ENCODE peak calls at places on chromosomes 12 and 14, in nine cellular contexts. X, M, Y, F, L, N, E, A and U are unnamed samples.

GRCh38 chr14:70425349-70425748 is 8.5 kb upstream of the SYNJ2BP start:
- DNase-seq in X (no peak), M (no peak), Y (no peak), F (no peak), L (peak; percentile 21), N (no peak), E (no peak), A (no peak), U (no peak)

GRCh38 chr12:113870890-113871289 is 95.2 kb downstream of the RBM19 start:
- DNase-seq in X (peak; percentile 27), M (no peak), Y (no peak), F (no peak), L (no peak), N (no peak), E (no peak), A (no peak), U (no peak)

GRCh38 chr14:99271951-99272668 is at the start of gene BCL11B:
- DNase-seq in X (peak; percentile 68), M (peak; percentile 82), Y (peak; percentile 46), F (peak; percentile 23), L (peak; percentile 99), N (peak; percentile 88), E (peak; percentile 82), A (peak; percentile 29), U (no peak)

GRCh38 chr12:14283489-14284144 is 81.9 kb upstream of the ATF7IP start:
- DNase-seq in X (no peak), M (no peak), Y (no peak), F (no peak), L (peak; percentile 40), N (no peak), E (no peak), A (no peak), U (no peak)

GRCh38 chr12:49231881-49232650 is 32.8 kb upstream of the TUBA1C start:
- DNase-seq in X (no peak), M (no peak), Y (no peak), F (no peak), L (peak; percentile 31), N (no peak), E (no peak), A (no peak), U (no peak)

GRCh38 chr12:98504368-98504617 is 11.1 kb upstream of the TMPO start:
- DNase-seq in X (no peak), M (no peak), Y (no peak), F (no peak), L (no peak), N (no peak), E (no peak), A (no peak), U (no peak)

GRCh38 chr14:70935135-70935534 is 27.9 kb downstream of the PCNX1 start:
- DNase-seq in X (no peak), M (no peak), Y (no peak), F (no peak), L (no peak), N (no peak), E (no peak), A (no peak), U (no peak)

GRCh38 chr12:21434704-21435103 is 2.8 kb upstream of the PYROXD1 start:
- DNase-seq in X (no peak), M (no peak), Y (no peak), F (no peak), L (no peak), N (no peak), E (no peak), A (no peak), U (no peak)

GRCh38 chr12:99005601-99006000 is 360.5 kb downstream of the APAF1 start:
- DNase-seq in X (no peak), M (no peak), Y (no peak), F (no peak), L (no peak), N (no peak), E (no peak), A (no peak), U (no peak)

GRCh38 chr12:106445981-106446380 is 88.4 kb downstream of the POLR3B start:
- DNase-seq in X (no peak), M (no peak), Y (no peak), F (no peak), L (peak; percentile 40), N (no peak), E (no peak), A (no peak), U (no peak)

GRCh38 chr14:104545151-104545931 is 34.2 kb upstream of the C14orf180 start:
- DNase-seq in X (no peak), M (no peak), Y (no peak), F (no peak), L (peak; percentile 49), N (no peak), E (no peak), A (no peak), U (peak; percentile 65)

GRCh38 chr12:124130717-124131670 is 158.0 kb downstream of the ZNF664 start:
- DNase-seq in X (no peak), M (no peak), Y (no peak), F (no peak), L (no peak), N (no peak), E (no peak), A (no peak), U (no peak)

GRCh38 chr14:90419200-90419599 is 22.4 kb downstream of the CALM1 start:
- DNase-seq in X (peak; percentile 83), M (peak; percentile 94), Y (no peak), F (peak; percentile 86), L (peak; percentile 24), N (peak; percentile 37), E (peak; percentile 47), A (no peak), U (no peak)

GRCh38 chr14:62759796-62760195 is 285.5 kb downstream of the KCNH5 start:
- DNase-seq in X (no peak), M (no peak), Y (no peak), F (no peak), L (no peak), N (no peak), E (no peak), A (no peak), U (no peak)

GRCh38 chr14:81275305-81275950 is 54.7 kb upstream of the GTF2A1 start:
- DNase-seq in X (no peak), M (no peak), Y (no peak), F (no peak), L (no peak), N (no peak), E (no peak), A (no peak), U (no peak)

GRCh38 chr14:35911097-35911496 is 85.0 kb downstream of the BRMS1L start:
- DNase-seq in X (no peak), M (no peak), Y (no peak), F (no peak), L (no peak), N (no peak), E (no peak), A (no peak), U (no peak)

GRCh38 chr14:81211844-81212243 is 8.9 kb downstream of the GTF2A1 start:
- DNase-seq in X (peak; percentile 17), M (peak; percentile 37), Y (no peak), F (no peak), L (peak; percentile 18), N (no peak), E (no peak), A (no peak), U (no peak)

GRCh38 chr14:23294734-23295561 is 7.7 kb downstream of the PPP1R3E start:
- DNase-seq in X (peak; percentile 38), M (peak; percentile 63), Y (no peak), F (no peak), L (peak; percentile 59), N (peak; percentile 39), E (no peak), A (peak; percentile 21), U (no peak)

GRCh38 chr14:58331111-58331510 is 32.8 kb downstream of the ARID4A start:
- DNase-seq in X (peak; percentile 73), M (peak; percentile 94), Y (no peak), F (peak; percentile 94), L (peak; percentile 100), N (peak; percentile 59), E (peak; percentile 21), A (peak; percentile 65), U (no peak)

GRCh38 chr14:23078692-23079116 is 16.2 kb downstream of the ACIN1 start:
- DNase-seq in X (peak; percentile 89), M (peak; percentile 99), Y (no peak), F (peak; percentile 87), L (no peak), N (no peak), E (no peak), A (peak; percentile 44), U (no peak)

GRCh38 chr12:29163146-29163545 is 14.1 kb downstream of the FAR2 start:
- DNase-seq in X (no peak), M (no peak), Y (no peak), F (no peak), L (no peak), N (no peak), E (no peak), A (no peak), U (no peak)

GRCh38 chr14:51302319-51303030 is 62.4 kb downstream of the TMX1 start:
- DNase-seq in X (peak; percentile 21), M (peak; percentile 63), Y (no peak), F (no peak), L (peak; percentile 73), N (no peak), E (no peak), A (no peak), U (no peak)

GRCh38 chr12:28767836-28768348 is 381.2 kb upstream of the FAR2 start:
- DNase-seq in X (peak; percentile 11), M (peak; percentile 2), Y (no peak), F (no peak), L (no peak), N (no peak), E (no peak), A (no peak), U (no peak)

GRCh38 chr12:108129017-108129812 is at the start of gene WSCD2:
- DNase-seq in X (peak; percentile 53), M (peak; percentile 20), Y (peak; percentile 71), F (no peak), L (peak; percentile 81), N (peak; percentile 36), E (peak; percentile 32), A (peak; percentile 52), U (no peak)

GRCh38 chr12:93902736-93903562 is 225.8 kb downstream of the CRADD start:
- DNase-seq in X (no peak), M (no peak), Y (no peak), F (no peak), L (no peak), N (no peak), E (no peak), A (no peak), U (no peak)

GRCh38 chr12:101566318-101566717 is 28.5 kb upstream of the MYBPC1 start:
- DNase-seq in X (no peak), M (no peak), Y (no peak), F (no peak), L (no peak), N (no peak), E (peak; percentile 40), A (no peak), U (no peak)

GRCh38 chr14:65412881-65413738 is 580 bp downstream of the FUT8 start:
- DNase-seq in X (peak; percentile 12), M (peak; percentile 79), Y (no peak), F (peak; percentile 34), L (peak; percentile 78), N (peak; percentile 83), E (no peak), A (peak; percentile 6), U (peak; percentile 93)

GRCh38 chr14:92651106-92651792 is 97.2 kb downstream of the LGMN start:
- DNase-seq in X (no peak), M (no peak), Y (no peak), F (no peak), L (no peak), N (peak; percentile 46), E (no peak), A (no peak), U (no peak)

GRCh38 chr12:129212221-129212630 is 358.9 kb downstream of the GLT1D1 start:
- DNase-seq in X (no peak), M (no peak), Y (no peak), F (no peak), L (no peak), N (no peak), E (no peak), A (no peak), U (no peak)

GRCh38 chr14:106586098-106586704 is 1059.8 kb downstream of the TMEM121 start:
- DNase-seq in X (no peak), M (no peak), Y (no peak), F (no peak), L (peak; percentile 54), N (peak; percentile 56), E (no peak), A (peak; percentile 53), U (no peak)

GRCh38 chr12:26935636-26936378 is 2.0 kb downstream of the INTS13 start:
- DNase-seq in X (no peak), M (no peak), Y (no peak), F (no peak), L (no peak), N (no peak), E (no peak), A (no peak), U (no peak)